ENCODE peak calls at places on chromosomes 7 and 10, in four cellular contexts. One of them, this sample, is unnamed.

GRCh38 chr7:5296627-5297226 is 14.0 kb downstream of the SLC29A4 start:
- DNase-seq in K562: peak; percentile 92
- DNase-seq in H1: peak; percentile 95
- DNase-seq in GM12878: peak; percentile 1
- DNase-seq in this sample: no peak

GRCh38 chr10:28302012-28302667 is 724 bp downstream of the MPP7 start:
- DNase-seq in K562: no peak
- DNase-seq in H1: no peak
- DNase-seq in GM12878: no peak
- DNase-seq in this sample: no peak

GRCh38 chr7:30349170-30349569 is 64.8 kb downstream of the ZNRF2 start:
- DNase-seq in K562: no peak
- DNase-seq in H1: no peak
- DNase-seq in GM12878: no peak
- DNase-seq in this sample: no peak

GRCh38 chr7:37208528-37208927 is 240.1 kb downstream of the ELMO1 start:
- DNase-seq in K562: peak; percentile 38
- DNase-seq in H1: no peak
- DNase-seq in GM12878: peak; percentile 26
- DNase-seq in this sample: peak; percentile 53

GRCh38 chr7:154571772-154572171 is 431.2 kb downstream of the PAXIP1 start:
- DNase-seq in K562: no peak
- DNase-seq in H1: no peak
- DNase-seq in GM12878: no peak
- DNase-seq in this sample: no peak

GRCh38 chr7:48366096-48366495 is 194.8 kb downstream of the ABCA13 start:
- DNase-seq in K562: no peak
- DNase-seq in H1: no peak
- DNase-seq in GM12878: no peak
- DNase-seq in this sample: no peak

GRCh38 chr7:155291045-155291530 is 6.6 kb upstream of the INSIG1 start:
- DNase-seq in K562: peak; percentile 94
- DNase-seq in H1: no peak
- DNase-seq in GM12878: no peak
- DNase-seq in this sample: peak; percentile 2

GRCh38 chr10:93436577-93436976 is 45.6 kb downstream of the MYOF start:
- DNase-seq in K562: no peak
- DNase-seq in H1: no peak
- DNase-seq in GM12878: no peak
- DNase-seq in this sample: no peak

GRCh38 chr7:26292768-26293560 is 1.3 kb downstream of the SNX10 start:
- DNase-seq in K562: no peak
- DNase-seq in H1: no peak
- DNase-seq in GM12878: no peak
- DNase-seq in this sample: peak; percentile 42

DNA sequence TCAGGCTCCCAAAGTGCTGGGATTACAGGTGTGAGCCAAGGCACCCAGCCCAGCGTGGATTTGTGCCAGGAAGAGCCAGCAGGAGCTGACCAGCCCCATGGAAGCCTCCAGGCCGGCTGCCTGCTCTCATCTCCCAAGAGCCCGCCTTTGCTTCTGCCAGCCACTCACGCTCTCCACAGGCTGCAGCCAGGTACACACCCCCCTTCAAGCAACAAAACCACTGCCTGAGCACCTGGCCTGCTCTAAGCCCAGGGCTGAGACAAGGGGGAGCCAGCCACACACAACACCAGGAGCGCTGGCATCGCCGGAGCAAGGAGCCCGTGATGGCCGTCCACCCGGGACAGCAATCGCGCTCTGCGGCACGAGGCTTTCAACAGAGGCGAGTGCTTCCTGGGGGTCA is 34.5 kb downstream of the MAD1L1 start:
- DNase-seq in K562: no peak
- DNase-seq in H1: no peak
- DNase-seq in GM12878: no peak
- DNase-seq in this sample: no peak
- TF ChIP-seq HDAC6 in K562: no peak
- TF ChIP-seq HDAC6 in H1: no peak
- TF ChIP-seq HDAC6 in GM12878: no peak
- TF ChIP-seq HDAC6 in this sample: no peak

DNA sequence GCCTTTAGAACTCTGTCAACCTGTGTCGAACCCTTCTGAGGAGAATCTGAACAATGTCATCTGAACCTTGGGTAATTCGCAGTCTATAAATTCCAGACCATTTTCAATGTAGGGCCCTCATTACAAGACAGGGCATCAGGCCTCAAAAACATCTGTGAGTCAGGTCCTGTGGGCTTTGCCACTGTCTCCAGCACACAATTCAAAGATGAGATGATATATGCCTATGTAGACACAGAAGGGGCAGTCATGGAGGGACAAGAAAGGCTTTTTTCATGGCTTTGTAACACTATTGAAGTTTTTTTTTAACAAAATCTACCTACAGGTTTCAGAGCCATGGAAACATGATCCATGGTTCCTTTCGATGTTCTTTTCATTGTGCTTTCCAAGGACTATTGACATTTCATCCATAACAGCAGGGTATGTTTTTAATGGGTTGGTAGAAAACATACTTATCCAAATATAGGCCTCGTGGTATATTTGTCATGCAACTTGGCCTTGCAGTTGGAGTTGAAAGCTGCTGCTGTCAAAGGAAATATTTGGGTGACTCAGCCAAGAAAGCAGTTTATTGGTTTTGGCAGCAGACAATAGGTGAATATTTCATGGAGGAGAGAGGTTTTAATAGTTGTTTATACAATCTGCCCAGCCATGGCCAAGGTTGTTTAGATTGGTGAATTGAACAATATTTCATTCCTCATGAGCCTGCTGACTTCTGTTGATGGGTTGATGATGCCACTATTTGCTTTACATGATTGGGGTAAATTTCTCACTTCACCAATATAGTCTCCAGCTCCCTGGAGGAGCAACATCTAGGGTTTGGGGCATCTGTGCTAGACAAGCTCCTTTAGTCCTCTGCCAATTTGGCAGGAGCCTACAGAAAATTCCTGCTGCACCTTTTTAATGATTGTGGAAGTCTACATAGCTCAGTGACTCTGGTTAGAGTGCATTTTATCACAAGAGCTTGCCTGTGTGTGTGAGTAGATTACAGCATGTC is 158.4 kb upstream of the TMEM72 start:
- DNase-seq in K562: no peak
- DNase-seq in H1: no peak
- DNase-seq in GM12878: no peak
- DNase-seq in this sample: no peak
- TF ChIP-seq HDAC6 in K562: no peak
- TF ChIP-seq HDAC6 in H1: no peak
- TF ChIP-seq HDAC6 in GM12878: no peak
- TF ChIP-seq HDAC6 in this sample: no peak

GRCh38 chr10:130301026-130301892 is 165.1 kb downstream of the GLRX3 start:
- DNase-seq in K562: no peak
- DNase-seq in H1: no peak
- DNase-seq in GM12878: no peak
- DNase-seq in this sample: no peak
- TF ChIP-seq HDAC6 in K562: no peak
- TF ChIP-seq HDAC6 in H1: no peak
- TF ChIP-seq HDAC6 in GM12878: no peak
- TF ChIP-seq HDAC6 in this sample: no peak

DNA sequence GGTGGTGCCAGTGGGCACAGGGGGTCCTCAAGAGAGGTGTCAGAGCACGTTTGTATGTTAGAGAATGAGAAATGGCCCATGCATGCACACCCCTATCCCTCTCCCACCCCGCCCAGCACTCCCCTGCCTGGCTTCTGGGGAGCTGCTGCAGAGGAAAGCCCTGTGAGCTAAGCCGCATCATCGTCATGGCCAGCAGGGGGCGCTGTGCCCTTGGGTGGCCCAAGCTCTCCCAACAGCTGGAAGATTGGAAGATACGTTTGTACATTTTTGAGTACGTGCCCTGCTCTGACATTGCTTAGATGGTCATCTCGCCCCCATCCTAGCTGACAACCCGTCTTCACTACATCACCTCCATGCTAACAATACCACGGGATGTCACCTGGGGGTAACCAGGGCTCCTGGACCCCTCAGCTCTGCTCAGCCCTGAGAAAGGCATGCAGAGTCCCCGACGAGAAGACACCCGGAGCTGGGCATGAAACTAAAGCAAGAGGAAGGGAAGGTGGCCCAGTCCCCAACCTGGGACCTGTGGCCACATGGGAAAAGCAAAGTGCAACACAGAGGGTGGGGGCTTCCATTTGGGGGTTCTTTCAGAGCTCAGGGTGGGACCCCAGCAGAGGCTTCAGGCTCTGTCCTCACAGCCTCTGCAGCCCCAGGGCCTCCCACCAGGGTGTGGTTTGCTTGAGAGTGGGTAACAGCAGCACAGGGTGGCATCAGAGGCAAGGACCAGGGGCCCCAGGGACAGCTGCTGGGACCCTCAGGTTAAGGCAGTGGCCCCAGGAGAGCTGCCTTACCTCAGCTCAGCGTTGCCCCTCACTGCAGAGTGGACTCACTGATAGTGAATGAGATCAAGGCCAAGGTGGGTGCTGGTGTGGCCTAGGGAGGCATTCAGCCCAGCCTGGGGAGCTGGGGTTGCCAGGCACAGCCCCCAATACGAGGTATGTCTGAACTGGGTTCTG is 136.6 kb downstream of the PTPN20 start:
- DNase-seq in K562: peak; percentile 80
- DNase-seq in H1: peak; percentile 90
- DNase-seq in GM12878: no peak
- DNase-seq in this sample: peak; percentile 41
- TF ChIP-seq HDAC6 in K562: no peak
- TF ChIP-seq HDAC6 in H1: no peak
- TF ChIP-seq HDAC6 in GM12878: no peak
- TF ChIP-seq HDAC6 in this sample: no peak

GRCh38 chr10:88525371-88526079 is 57.6 kb downstream of the RNLS start:
- DNase-seq in K562: no peak
- DNase-seq in H1: no peak
- DNase-seq in GM12878: no peak
- DNase-seq in this sample: no peak
- TF ChIP-seq HDAC6 in K562: no peak
- TF ChIP-seq HDAC6 in H1: no peak
- TF ChIP-seq HDAC6 in GM12878: no peak
- TF ChIP-seq HDAC6 in this sample: no peak

GRCh38 chr7:124497209-124497608 is 268.4 kb downstream of the GPR37 start:
- DNase-seq in K562: no peak
- DNase-seq in H1: no peak
- DNase-seq in GM12878: no peak
- DNase-seq in this sample: no peak
- TF ChIP-seq HDAC6 in K562: no peak
- TF ChIP-seq HDAC6 in H1: no peak
- TF ChIP-seq HDAC6 in GM12878: no peak
- TF ChIP-seq HDAC6 in this sample: no peak

GRCh38 chr7:11779864-11780263 is 52.1 kb downstream of the THSD7A start:
- DNase-seq in K562: no peak
- DNase-seq in H1: no peak
- DNase-seq in GM12878: no peak
- DNase-seq in this sample: no peak

GRCh38 chr7:11776083-11776482 is 55.9 kb downstream of the THSD7A start:
- DNase-seq in K562: no peak
- DNase-seq in H1: no peak
- DNase-seq in GM12878: no peak
- DNase-seq in this sample: no peak

GRCh38 chr7:11780267-11780666 is 51.7 kb downstream of the THSD7A start:
- DNase-seq in K562: no peak
- DNase-seq in H1: no peak
- DNase-seq in GM12878: no peak
- DNase-seq in this sample: no peak

GRCh38 chr7:11775401-11775800 is 56.6 kb downstream of the THSD7A start:
- DNase-seq in K562: no peak
- DNase-seq in H1: no peak
- DNase-seq in GM12878: no peak
- DNase-seq in this sample: no peak
- TF ChIP-seq HDAC6 in K562: no peak
- TF ChIP-seq HDAC6 in H1: no peak
- TF ChIP-seq HDAC6 in GM12878: no peak
- TF ChIP-seq HDAC6 in this sample: no peak

DNA sequence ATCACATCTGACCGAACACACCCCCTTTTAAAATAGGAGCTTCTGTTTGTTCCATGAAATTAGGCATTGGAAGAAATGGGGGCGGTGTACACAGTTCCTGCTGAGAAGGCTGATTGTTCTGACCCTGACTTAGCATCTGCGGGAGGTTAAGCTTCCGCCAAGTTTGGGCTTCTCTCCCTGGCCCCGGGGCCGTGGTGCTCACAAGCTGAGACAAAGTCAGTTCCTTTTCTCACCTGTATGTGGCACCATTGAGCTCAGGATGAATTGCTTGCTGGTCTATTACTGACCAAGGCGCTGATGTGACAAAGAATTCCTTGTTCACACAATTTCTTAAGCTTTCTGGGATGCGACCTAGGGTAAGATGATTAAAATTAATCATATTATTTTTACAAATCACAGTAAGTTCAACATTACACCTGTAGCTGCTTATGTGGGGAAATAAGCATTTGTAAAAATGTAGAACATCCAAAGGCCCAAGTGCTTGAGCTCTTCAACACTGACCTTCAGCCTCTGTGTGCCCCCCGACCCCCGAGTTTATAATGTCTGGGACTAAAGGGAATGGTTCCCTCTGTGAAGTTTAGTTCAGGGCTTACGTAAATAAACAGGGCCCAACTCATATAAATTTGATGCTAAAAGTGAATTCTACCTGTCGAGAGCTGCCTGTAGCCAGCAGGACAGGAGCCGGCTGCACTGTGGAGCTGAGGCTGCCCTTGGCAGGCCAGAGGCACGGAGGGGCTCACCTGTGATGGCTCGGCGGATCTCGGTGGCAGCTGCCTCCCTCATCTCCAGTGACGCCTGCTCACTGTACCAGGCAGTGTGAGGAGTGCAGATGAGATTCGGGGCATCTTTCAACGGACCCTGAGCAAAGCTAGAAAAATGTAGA is 50.8 kb downstream of the ZRANB1 start:
- DNase-seq in K562: no peak
- DNase-seq in H1: peak; percentile 77
- DNase-seq in GM12878: no peak
- DNase-seq in this sample: peak; percentile 47
- TF ChIP-seq HDAC6 in K562: no peak
- TF ChIP-seq HDAC6 in H1: no peak
- TF ChIP-seq HDAC6 in GM12878: no peak
- TF ChIP-seq HDAC6 in this sample: no peak

This sample was measured in HepG2.